ENCODE peak calls at places on chromosomes 5 and 9, in ten cellular contexts. G is astrocyte of the spinal cord, T is choroid plexus epithelial cell, A is colonic mucosa, N is AG09309, D is hepatocyte, Z is sigmoid colon, V is fibroblast of lung, F is SK-N-SH, H is GM23338. Q is an unnamed sample.

GRCh38 chr5:172573115-172573882 is 67.8 kb upstream of the NEURL1B start:
- DNase-seq in G (no peak), T (no peak), A (no peak), N (no peak), D (no peak), Z (no peak), V (no peak), F (no peak), H (no peak), Q (no peak)

GRCh38 chr9:87282477-87282991 is 215.1 kb upstream of the DAPK1 start:
- DNase-seq in G (no peak), T (no peak), A (no peak), N (no peak), D (no peak), Z (no peak), V (peak), F (no peak), H (no peak), Q (no peak)

GRCh38 chr5:55533806-55534435 is 843 bp downstream of the PLPP1 start:
- DNase-seq in G (peak), T (peak), A (peak), N (no peak), D (no peak), Z (no peak), V (peak), F (peak), H (peak), Q (peak)

GRCh38 chr5:170429014-170429413 is 39.8 kb upstream of the KCNMB1 start:
- DNase-seq in G (peak), T (peak), A (no peak), N (no peak), D (no peak), Z (no peak), V (peak), F (peak), H (peak), Q (no peak)

GRCh38 chr9:134891016-134891589 is 10.5 kb downstream of the FCN2 start:
- DNase-seq in G (no peak), T (peak), A (no peak), N (no peak), D (no peak), Z (no peak), V (peak), F (no peak), H (no peak), Q (no peak)

GRCh38 chr5:38187532-38187931 is 70.8 kb upstream of the EGFLAM start:
- DNase-seq in G (no peak), T (no peak), A (no peak), N (no peak), D (no peak), Z (no peak), V (no peak), F (no peak), H (no peak), Q (no peak)

GRCh38 chr9:76394896-76395244 is 644 bp upstream of the RFK start:
- DNase-seq in G (no peak), T (no peak), A (peak), N (no peak), D (peak), Z (peak), V (no peak), F (peak), H (peak), Q (no peak)

GRCh38 chr5:127519527-127519926 is 2.1 kb downstream of the PRRC1 start:
- DNase-seq in G (no peak), T (peak), A (no peak), N (no peak), D (no peak), Z (no peak), V (no peak), F (no peak), H (no peak), Q (no peak)

GRCh38 chr9:92232190-92232589 is 61.3 kb downstream of the IARS1 start:
- DNase-seq in G (no peak), T (no peak), A (no peak), N (no peak), D (no peak), Z (no peak), V (no peak), F (no peak), H (no peak), Q (no peak)

GRCh38 chr5:154211611-154212390 is 21.3 kb downstream of the GALNT10 start:
- DNase-seq in G (peak), T (no peak), A (no peak), N (no peak), D (no peak), Z (no peak), V (peak), F (no peak), H (no peak), Q (no peak)

GRCh38 chr5:78701795-78702406 is 53.3 kb upstream of the LHFPL2 start:
- DNase-seq in G (no peak), T (peak), A (no peak), N (no peak), D (no peak), Z (no peak), V (no peak), F (no peak), H (no peak), Q (no peak)

GRCh38 chr5:159894149-159894720 is 22.0 kb upstream of the ADRA1B start:
- DNase-seq in G (no peak), T (peak), A (no peak), N (no peak), D (no peak), Z (no peak), V (no peak), F (no peak), H (no peak), Q (no peak)

GRCh38 chr5:157165261-157165660 is 803 bp downstream of the GARIN3 start:
- DNase-seq in G (no peak), T (no peak), A (no peak), N (no peak), D (no peak), Z (no peak), V (no peak), F (no peak), H (no peak), Q (no peak)

GRCh38 chr5:8650197-8650596 is 781.2 kb downstream of the MTRR start:
- DNase-seq in G (peak), T (peak), A (no peak), N (peak), D (no peak), Z (no peak), V (peak), F (no peak), H (no peak), Q (peak)

GRCh38 chr9:37187713-37188439 is 67.5 kb downstream of the ZCCHC7 start:
- DNase-seq in G (peak), T (peak), A (no peak), N (no peak), D (no peak), Z (no peak), V (peak), F (no peak), H (no peak), Q (no peak)

GRCh38 chr9:109590945-109591344 is 92.8 kb upstream of the PTPN3 start:
- DNase-seq in G (no peak), T (no peak), A (no peak), N (no peak), D (no peak), Z (no peak), V (peak), F (no peak), H (no peak), Q (no peak)

GRCh38 chr9:23850242-23851023 is 24.4 kb upstream of the ELAVL2 start:
- DNase-seq in G (peak), T (no peak), A (no peak), N (no peak), D (peak), Z (no peak), V (peak), F (peak), H (peak), Q (no peak)

GRCh38 chr9:130205912-130206311 is 33.7 kb downstream of the NCS1 start:
- DNase-seq in G (no peak), T (no peak), A (no peak), N (no peak), D (no peak), Z (no peak), V (no peak), F (no peak), H (no peak), Q (no peak)

GRCh38 chr9:130206579-130206978 is 34.4 kb downstream of the NCS1 start:
- DNase-seq in G (no peak), T (no peak), A (no peak), N (no peak), D (no peak), Z (peak), V (no peak), F (no peak), H (no peak), Q (no peak)

GRCh38 chr9:130209422-130209821 is 37.2 kb downstream of the NCS1 start:
- DNase-seq in G (no peak), T (no peak), A (no peak), N (no peak), D (no peak), Z (no peak), V (no peak), F (no peak), H (no peak), Q (no peak)

GRCh38 chr9:130207241-130207992 is 35.2 kb downstream of the NCS1 start:
- DNase-seq in G (no peak), T (no peak), A (no peak), N (no peak), D (no peak), Z (peak), V (no peak), F (no peak), H (no peak), Q (no peak)

GRCh38 chr9:130208600-130209347 is 36.6 kb downstream of the NCS1 start:
- DNase-seq in G (no peak), T (no peak), A (no peak), N (no peak), D (no peak), Z (no peak), V (no peak), F (peak), H (peak), Q (no peak)
- H3K4me3 ChIP-seq in G (no peak), T (no peak), A (no peak), N (no peak), D (no peak), Z (no peak), V (no peak), F (no peak), H (no peak), Q (no peak)

DNA sequence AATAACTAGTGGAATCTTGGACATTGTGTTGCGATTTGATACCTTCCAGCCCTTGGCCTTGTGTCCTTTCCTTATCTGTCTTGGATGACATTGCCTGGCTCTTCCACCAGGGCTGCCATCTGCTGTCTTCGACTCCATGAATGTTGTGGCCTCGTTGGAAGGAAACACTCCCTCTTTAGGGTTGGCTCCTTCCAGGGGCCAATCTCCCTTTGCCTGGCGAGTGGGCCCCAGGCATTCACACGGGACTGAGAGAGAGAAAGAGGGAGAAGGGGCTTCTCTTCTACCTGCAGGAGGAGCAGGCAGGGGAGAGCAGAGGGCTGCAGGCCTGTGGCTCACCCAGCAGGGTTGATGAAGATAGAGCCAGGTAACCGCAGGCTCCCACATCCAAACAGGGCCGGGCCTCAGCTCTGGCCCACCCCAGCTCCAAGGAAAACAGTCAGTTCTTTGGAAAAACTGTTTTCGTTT is 31.3 kb downstream of the FGF1 start:
- DNase-seq in G (no peak), T (no peak), A (no peak), N (no peak), D (no peak), Z (no peak), V (no peak), F (no peak), H (peak), Q (no peak)
- TF ChIP-seq CTCF in G (peak), T (peak), A (no peak), N (peak), D (no peak), Z (no peak), V (no peak), F (peak), H (no peak), Q (peak)

DNA sequence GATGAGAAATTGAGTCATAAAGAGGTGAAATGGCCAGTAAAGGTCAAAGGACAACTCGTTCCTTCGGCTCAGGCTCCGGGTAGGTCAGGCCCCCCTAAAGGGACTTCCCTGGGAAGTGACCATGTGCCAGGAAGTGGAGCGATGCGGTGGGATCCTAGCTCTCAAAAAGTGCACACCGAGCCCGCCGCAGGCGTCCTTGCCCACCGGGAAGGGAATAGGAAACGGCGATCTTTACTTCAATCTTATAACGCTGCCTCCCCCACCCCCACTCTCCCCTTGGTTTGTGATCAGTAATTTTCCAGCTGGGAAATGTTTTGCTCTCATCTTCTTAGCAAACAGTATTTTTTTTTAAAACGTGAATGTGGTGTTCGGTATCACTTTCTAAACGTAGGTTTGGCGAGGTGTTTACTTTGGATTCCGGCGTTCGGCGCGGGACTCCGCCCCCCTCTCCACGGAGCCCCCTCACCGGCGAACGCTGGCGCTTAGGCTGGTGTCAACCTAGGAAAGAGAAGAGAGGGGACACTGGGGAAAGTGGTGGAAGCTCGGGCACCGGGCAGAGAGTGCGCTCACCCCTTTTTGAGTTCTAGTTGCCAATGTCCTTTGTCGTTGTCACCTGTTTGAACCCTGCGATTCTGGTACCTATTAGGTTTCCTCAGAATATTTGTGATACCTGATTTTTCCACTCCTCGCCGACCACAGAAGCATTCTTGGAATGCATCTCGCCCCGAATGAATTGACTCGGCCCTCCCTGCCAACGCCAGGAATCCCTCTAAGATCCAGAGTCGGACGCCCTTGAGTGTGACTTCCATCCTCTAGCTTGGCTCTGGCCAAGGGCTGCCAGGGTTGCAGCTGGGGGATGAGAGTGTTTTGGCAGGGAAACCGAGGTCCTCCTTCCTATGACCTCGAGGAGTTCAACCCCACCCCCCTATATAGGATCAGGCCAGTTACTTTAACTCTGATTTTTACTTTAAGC is 1.8 kb upstream of the KLF4 start:
- DNase-seq in G (no peak), T (peak), A (peak), N (no peak), D (peak), Z (peak), V (peak), F (no peak), H (peak), Q (no peak)
- H3K4me3 ChIP-seq in G (peak), T (peak), A (peak), N (no peak), D (peak), Z (peak), V (peak), F (no peak), H (peak), Q (peak)

GRCh38 chr5:120657083-120657482 is 193.0 kb downstream of the PRR16 start:
- DNase-seq in G (no peak), T (no peak), A (no peak), N (no peak), D (no peak), Z (no peak), V (peak), F (no peak), H (no peak), Q (no peak)

DNA sequence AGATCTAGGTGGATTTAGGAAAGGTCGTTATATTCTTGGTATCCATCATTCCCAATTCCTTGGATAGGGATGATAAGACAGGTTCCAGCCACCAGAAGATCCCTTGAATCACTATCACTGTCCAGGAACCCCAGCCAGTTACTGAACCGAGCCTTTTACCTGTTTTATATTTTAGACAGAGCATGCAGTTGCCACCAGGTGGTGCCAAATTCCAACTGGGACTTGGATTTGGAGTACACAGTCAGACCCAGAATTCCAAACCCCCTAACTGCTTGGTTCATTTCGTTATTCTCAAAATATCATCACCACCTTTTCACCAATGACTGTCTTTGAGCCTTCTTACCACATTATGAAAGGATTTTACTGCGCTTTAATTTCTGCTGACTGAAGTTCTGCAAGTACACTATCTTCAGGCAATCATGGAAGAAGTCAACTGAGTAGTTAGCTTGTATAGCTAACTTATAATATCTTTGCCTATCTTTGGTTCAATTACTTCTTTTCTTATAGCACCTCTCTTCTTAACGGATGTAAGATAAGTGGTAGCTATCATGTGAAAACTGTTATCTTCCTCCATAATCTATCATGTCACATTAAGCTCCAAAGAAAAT is 191.8 kb downstream of the PRR16 start:
- DNase-seq in G (peak), T (peak), A (peak), N (no peak), D (peak), Z (no peak), V (peak), F (no peak), H (peak), Q (peak)
- TF ChIP-seq CTCF in G (peak), T (peak), A (peak), N (peak), D (peak), Z (no peak), V (peak), F (peak), H (peak), Q (peak)

GRCh38 chr9:135962696-135963307 is 1.6 kb upstream of the UBAC1 start:
- DNase-seq in G (no peak), T (no peak), A (no peak), N (no peak), D (no peak), Z (no peak), V (no peak), F (no peak), H (no peak), Q (no peak)

GRCh38 chr9:135961277-135961705 is at the start of gene UBAC1:
- DNase-seq in G (peak), T (peak), A (peak), N (peak), D (peak), Z (peak), V (peak), F (peak), H (peak), Q (peak)

GRCh38 chr9:135960328-135961276 is 571 bp downstream of the UBAC1 start:
- DNase-seq in G (peak), T (peak), A (no peak), N (no peak), D (peak), Z (no peak), V (no peak), F (peak), H (peak), Q (no peak)

GRCh38 chr9:135963338-135963737 is 2.2 kb upstream of the UBAC1 start:
- DNase-seq in G (no peak), T (no peak), A (no peak), N (no peak), D (no peak), Z (no peak), V (no peak), F (no peak), H (no peak), Q (no peak)

GRCh38 chr9:135961811-135962695 is 880 bp upstream of the UBAC1 start:
- DNase-seq in G (no peak), T (no peak), A (no peak), N (no peak), D (no peak), Z (no peak), V (no peak), F (peak), H (no peak), Q (no peak)
- H3K4me3 ChIP-seq in G (no peak), T (no peak), A (no peak), N (no peak), D (no peak), Z (no peak), V (no peak), F (peak), H (peak), Q (no peak)

GRCh38 chr5:11277323-11277722 is 516.3 kb upstream of the DAP start:
- DNase-seq in G (no peak), T (no peak), A (no peak), N (no peak), D (no peak), Z (no peak), V (no peak), F (no peak), H (no peak), Q (no peak)

DNA sequence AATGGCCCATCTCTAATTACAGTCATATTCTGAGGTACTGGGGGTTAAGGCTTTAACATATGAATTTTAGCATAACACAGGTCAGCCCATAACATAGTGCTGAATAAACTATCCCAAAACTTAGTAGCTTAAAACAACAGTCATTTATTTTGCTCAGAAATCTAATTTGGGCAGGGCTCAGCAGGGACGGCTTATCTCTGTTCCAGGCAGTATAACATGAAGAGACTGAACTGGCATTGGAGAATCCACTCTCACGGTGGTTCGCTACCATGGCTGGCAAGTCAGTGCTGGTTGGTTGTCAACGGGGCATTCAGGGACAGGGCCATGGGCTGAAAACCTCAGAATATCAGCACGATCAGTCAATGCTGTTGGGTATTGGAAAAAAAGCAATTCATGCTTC is 520.8 kb upstream of the DAP start:
- DNase-seq in G (no peak), T (no peak), A (no peak), N (no peak), D (no peak), Z (no peak), V (no peak), F (no peak), H (no peak), Q (no peak)
- TF ChIP-seq CTCF in G (no peak), T (no peak), A (no peak), N (no peak), D (no peak), Z (no peak), V (no peak), F (no peak), H (no peak), Q (no peak)

GRCh38 chr9:129549684-129550083 is 71.2 kb downstream of the C9orf50 start:
- DNase-seq in G (peak), T (peak), A (no peak), N (no peak), D (no peak), Z (peak), V (peak), F (peak), H (no peak), Q (no peak)
- H3K4me3 ChIP-seq in G (peak), T (peak), A (peak), N (peak), D (peak), Z (peak), V (peak), F (peak), H (peak), Q (peak)